ENCODE peak calls at places on chromosomes 11 and 22, in five cellular contexts. One of them, this sample, is unnamed.

GRCh38 chr11:86218125-86219081 is 26.1 kb upstream of the EED start:
- DNase-seq in colonic mucosa: peak; percentile 83
- DNase-seq in Calu3: peak; percentile 72
- DNase-seq in nephron progenitor cell: peak; percentile 65
- DNase-seq in progenitor cell of endocrine pancreas: peak; percentile 18
- DNase-seq in this sample: peak; percentile 72

GRCh38 chr22:17969732-17970131 is 54.6 kb downstream of the MICAL3 start:
- DNase-seq in progenitor cell of endocrine pancreas: no peak
- DNase-seq in Calu3: no peak
- DNase-seq in colonic mucosa: no peak
- DNase-seq in nephron progenitor cell: no peak
- DNase-seq in this sample: no peak

GRCh38 chr11:12139144-12139881 is 28.9 kb downstream of the MICAL2 start:
- DNase-seq in colonic mucosa: no peak
- DNase-seq in progenitor cell of endocrine pancreas: no peak
- DNase-seq in nephron progenitor cell: no peak
- DNase-seq in Calu3: no peak
- DNase-seq in this sample: no peak

GRCh38 chr11:17388609-17389204 is at the start of gene KCNJ11:
- DNase-seq in nephron progenitor cell: peak; percentile 35
- DNase-seq in colonic mucosa: peak; percentile 35
- DNase-seq in Calu3: peak; percentile 39
- DNase-seq in progenitor cell of endocrine pancreas: peak; percentile 23
- DNase-seq in this sample: no peak

GRCh38 chr22:25749420-25750169 is 7.6 kb downstream of the MYO18B start:
- DNase-seq in progenitor cell of endocrine pancreas: no peak
- DNase-seq in Calu3: no peak
- DNase-seq in nephron progenitor cell: no peak
- DNase-seq in colonic mucosa: no peak
- DNase-seq in this sample: no peak

GRCh38 chr11:747176-748006 is at the start of gene TALDO1:
- DNase-seq in nephron progenitor cell: peak; percentile 96
- DNase-seq in Calu3: peak; percentile 98
- DNase-seq in progenitor cell of endocrine pancreas: peak; percentile 93
- DNase-seq in colonic mucosa: peak; percentile 93
- DNase-seq in this sample: peak; percentile 94

GRCh38 chr22:37484115-37485005 is 1.8 kb downstream of the MFNG start:
- DNase-seq in nephron progenitor cell: no peak
- DNase-seq in Calu3: no peak
- DNase-seq in colonic mucosa: peak; percentile 72
- DNase-seq in progenitor cell of endocrine pancreas: no peak
- DNase-seq in this sample: peak; percentile 37

GRCh38 chr22:44201556-44202129 is 20.9 kb downstream of the PARVG start:
- DNase-seq in Calu3: no peak
- DNase-seq in nephron progenitor cell: no peak
- DNase-seq in progenitor cell of endocrine pancreas: no peak
- DNase-seq in colonic mucosa: no peak
- DNase-seq in this sample: no peak

GRCh38 chr22:24728790-24729637 is 45.5 kb downstream of the PIWIL3 start:
- DNase-seq in progenitor cell of endocrine pancreas: no peak
- DNase-seq in nephron progenitor cell: peak; percentile 16
- DNase-seq in Calu3: no peak
- DNase-seq in colonic mucosa: no peak
- DNase-seq in this sample: peak; percentile 33

GRCh38 chr11:68163691-68164090 is 42.5 kb upstream of the CHKA start:
- DNase-seq in nephron progenitor cell: no peak
- DNase-seq in colonic mucosa: no peak
- DNase-seq in Calu3: no peak
- DNase-seq in progenitor cell of endocrine pancreas: no peak
- DNase-seq in this sample: no peak

GRCh38 chr11:118715245-118715807 is 35.9 kb upstream of the TREH start:
- DNase-seq in progenitor cell of endocrine pancreas: no peak
- DNase-seq in nephron progenitor cell: no peak
- DNase-seq in colonic mucosa: no peak
- DNase-seq in Calu3: no peak
- DNase-seq in this sample: no peak

GRCh38 chr22:33707581-33707980 is 212.7 kb downstream of the LARGE1 start:
- DNase-seq in colonic mucosa: no peak
- DNase-seq in nephron progenitor cell: no peak
- DNase-seq in progenitor cell of endocrine pancreas: no peak
- DNase-seq in Calu3: no peak
- DNase-seq in this sample: no peak

GRCh38 chr22:19396934-19397728 is 34.4 kb downstream of the HIRA start:
- DNase-seq in nephron progenitor cell: no peak
- DNase-seq in colonic mucosa: no peak
- DNase-seq in progenitor cell of endocrine pancreas: no peak
- DNase-seq in Calu3: no peak
- DNase-seq in this sample: no peak

GRCh38 chr22:19395276-19395675 is 36.3 kb downstream of the HIRA start:
- DNase-seq in nephron progenitor cell: no peak
- DNase-seq in Calu3: no peak
- DNase-seq in progenitor cell of endocrine pancreas: no peak
- DNase-seq in colonic mucosa: no peak
- DNase-seq in this sample: no peak

GRCh38 chr22:19397729-19398094 is 33.8 kb downstream of the HIRA start:
- DNase-seq in colonic mucosa: no peak
- DNase-seq in nephron progenitor cell: no peak
- DNase-seq in Calu3: no peak
- DNase-seq in progenitor cell of endocrine pancreas: no peak
- DNase-seq in this sample: no peak

GRCh38 chr22:19398206-19398605 is 33.3 kb downstream of the HIRA start:
- DNase-seq in Calu3: no peak
- DNase-seq in nephron progenitor cell: no peak
- DNase-seq in progenitor cell of endocrine pancreas: no peak
- DNase-seq in colonic mucosa: no peak
- DNase-seq in this sample: no peak

DNA sequence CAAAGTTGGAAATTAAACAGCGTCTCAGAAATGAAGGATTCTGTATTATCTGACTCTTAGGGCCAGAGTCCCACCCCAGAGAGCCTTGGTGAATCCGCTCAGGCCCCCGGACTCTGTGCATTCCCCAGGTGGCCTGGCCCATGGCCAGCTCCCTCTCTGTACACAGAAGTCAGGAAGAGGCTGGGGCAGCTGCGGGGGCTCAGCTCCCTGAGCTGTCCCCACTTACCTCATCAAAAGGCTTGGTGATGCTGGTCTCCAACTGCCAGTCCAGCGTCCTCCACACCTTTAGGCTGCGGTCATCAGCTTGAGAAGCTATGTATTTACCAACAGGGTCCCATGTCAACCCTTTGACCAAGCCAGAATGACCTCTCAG is 35.0 kb downstream of the HIRA start:
- DNase-seq in colonic mucosa: no peak
- DNase-seq in progenitor cell of endocrine pancreas: no peak
- DNase-seq in nephron progenitor cell: no peak
- DNase-seq in Calu3: no peak
- DNase-seq in this sample: no peak
- TF ChIP-seq CTCF in colonic mucosa: no peak
- TF ChIP-seq CTCF in progenitor cell of endocrine pancreas: no peak
- TF ChIP-seq CTCF in nephron progenitor cell: no peak
- TF ChIP-seq CTCF in Calu3: no peak
- TF ChIP-seq CTCF in this sample: no peak

DNA sequence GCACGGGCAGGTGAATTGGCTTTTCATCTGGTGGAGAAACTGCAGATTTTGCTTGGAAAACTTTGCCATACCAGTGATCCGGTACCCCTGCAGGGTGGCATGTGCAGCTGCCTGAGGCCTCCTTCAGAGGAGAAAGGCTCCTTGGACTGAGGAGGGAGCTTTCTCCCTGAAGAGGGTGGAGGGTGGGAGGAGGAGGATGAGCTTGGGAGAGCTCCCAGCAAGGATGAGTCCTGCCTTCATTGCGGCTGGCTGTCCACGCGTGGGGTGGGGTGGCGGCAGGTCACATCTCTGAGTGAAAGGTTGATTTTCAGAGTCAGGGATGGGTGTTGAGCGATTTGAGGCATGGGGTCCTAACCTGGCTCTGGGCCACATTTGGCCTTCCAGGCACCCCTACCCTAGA is 96.8 kb downstream of the GRAMD1B start:
- DNase-seq in nephron progenitor cell: no peak
- DNase-seq in progenitor cell of endocrine pancreas: no peak
- DNase-seq in Calu3: no peak
- DNase-seq in colonic mucosa: no peak
- DNase-seq in this sample: no peak
- TF ChIP-seq CTCF in nephron progenitor cell: no peak
- TF ChIP-seq CTCF in progenitor cell of endocrine pancreas: no peak
- TF ChIP-seq CTCF in Calu3: no peak
- TF ChIP-seq CTCF in colonic mucosa: no peak
- TF ChIP-seq CTCF in this sample: no peak

GRCh38 chr11:9380773-9381172 is 3.7 kb upstream of the IPO7 start:
- DNase-seq in colonic mucosa: no peak
- DNase-seq in progenitor cell of endocrine pancreas: no peak
- DNase-seq in Calu3: no peak
- DNase-seq in nephron progenitor cell: no peak
- DNase-seq in this sample: no peak

GRCh38 chr11:9386086-9386485 is 1.6 kb downstream of the IPO7 start:
- DNase-seq in nephron progenitor cell: no peak
- DNase-seq in colonic mucosa: no peak
- DNase-seq in Calu3: no peak
- DNase-seq in progenitor cell of endocrine pancreas: no peak
- DNase-seq in this sample: no peak

GRCh38 chr11:9386901-9387300 is 2.4 kb downstream of the IPO7 start:
- DNase-seq in Calu3: no peak
- DNase-seq in nephron progenitor cell: no peak
- DNase-seq in colonic mucosa: no peak
- DNase-seq in progenitor cell of endocrine pancreas: no peak
- DNase-seq in this sample: no peak

GRCh38 chr11:9385288-9385902 is 943 bp downstream of the IPO7 start:
- DNase-seq in Calu3: no peak
- DNase-seq in colonic mucosa: no peak
- DNase-seq in progenitor cell of endocrine pancreas: no peak
- DNase-seq in nephron progenitor cell: no peak
- DNase-seq in this sample: no peak

GRCh38 chr11:9384535-9385287 is at the start of gene IPO7:
- DNase-seq in Calu3: peak; percentile 89
- DNase-seq in nephron progenitor cell: peak; percentile 82
- DNase-seq in progenitor cell of endocrine pancreas: peak; percentile 64
- DNase-seq in colonic mucosa: peak; percentile 92
- DNase-seq in this sample: peak; percentile 78
- TF ChIP-seq CTCF in Calu3: peak; percentile 31
- TF ChIP-seq CTCF in nephron progenitor cell: no peak
- TF ChIP-seq CTCF in progenitor cell of endocrine pancreas: peak; percentile 25
- TF ChIP-seq CTCF in colonic mucosa: no peak
- TF ChIP-seq CTCF in this sample: no peak

GRCh38 chr22:48004038-48004437 is 1241.6 kb downstream of the TBC1D22A start:
- DNase-seq in progenitor cell of endocrine pancreas: no peak
- DNase-seq in colonic mucosa: no peak
- DNase-seq in nephron progenitor cell: no peak
- DNase-seq in Calu3: no peak
- DNase-seq in this sample: no peak
- TF ChIP-seq CTCF in progenitor cell of endocrine pancreas: no peak
- TF ChIP-seq CTCF in colonic mucosa: no peak
- TF ChIP-seq CTCF in nephron progenitor cell: no peak
- TF ChIP-seq CTCF in Calu3: no peak
- TF ChIP-seq CTCF in this sample: no peak

DNA sequence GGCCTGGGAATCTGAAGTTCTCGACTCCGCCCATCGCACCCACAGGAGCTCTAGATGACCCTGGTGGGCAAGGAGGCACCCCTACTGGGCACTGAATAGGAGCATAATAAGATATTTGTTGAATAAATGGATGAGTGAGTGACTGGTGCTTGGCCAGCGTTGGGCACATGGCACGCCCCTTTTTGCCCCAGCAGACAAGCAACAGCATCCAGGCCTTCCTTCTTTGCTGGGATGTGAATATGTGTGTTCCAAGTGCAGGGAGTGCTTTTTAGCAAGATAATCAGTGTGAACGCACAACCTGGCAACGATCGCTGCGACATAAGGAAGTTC is 450 bp upstream of the CELF1 start:
- DNase-seq in progenitor cell of endocrine pancreas: no peak
- DNase-seq in nephron progenitor cell: no peak
- DNase-seq in colonic mucosa: no peak
- DNase-seq in Calu3: no peak
- DNase-seq in this sample: no peak
- TF ChIP-seq CTCF in progenitor cell of endocrine pancreas: no peak
- TF ChIP-seq CTCF in nephron progenitor cell: no peak
- TF ChIP-seq CTCF in colonic mucosa: no peak
- TF ChIP-seq CTCF in Calu3: no peak
- TF ChIP-seq CTCF in this sample: no peak

DNA sequence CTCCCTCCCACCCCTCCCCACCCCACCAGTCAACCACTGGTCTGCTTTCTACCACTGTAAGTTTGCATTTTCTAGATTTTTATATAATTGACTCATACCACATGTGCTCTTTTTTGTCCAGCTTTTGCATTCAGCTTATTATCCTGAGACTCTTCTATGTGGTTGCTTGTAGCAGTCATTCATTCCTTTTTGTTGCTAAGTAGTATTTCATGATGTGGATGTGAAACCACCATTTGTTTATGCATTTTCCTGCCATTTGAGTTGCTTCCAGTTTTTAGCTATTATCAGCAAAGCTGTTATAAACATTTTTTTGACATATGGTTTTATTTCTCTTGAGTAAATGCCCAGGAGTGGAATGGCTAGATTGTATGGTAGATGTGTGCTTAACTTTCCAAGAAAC is 77.0 kb upstream of the FGF3 start:
- DNase-seq in Calu3: no peak
- DNase-seq in progenitor cell of endocrine pancreas: no peak
- DNase-seq in colonic mucosa: no peak
- DNase-seq in nephron progenitor cell: no peak
- DNase-seq in this sample: no peak
- TF ChIP-seq CTCF in Calu3: no peak
- TF ChIP-seq CTCF in progenitor cell of endocrine pancreas: no peak
- TF ChIP-seq CTCF in colonic mucosa: no peak
- TF ChIP-seq CTCF in nephron progenitor cell: no peak
- TF ChIP-seq CTCF in this sample: no peak

GRCh38 chr11:66292543-66293332 is 1.0 kb downstream of the TMEM151A start:
- DNase-seq in Calu3: no peak
- DNase-seq in nephron progenitor cell: no peak
- DNase-seq in colonic mucosa: no peak
- DNase-seq in progenitor cell of endocrine pancreas: no peak
- DNase-seq in this sample: no peak
- TF ChIP-seq CTCF in Calu3: no peak
- TF ChIP-seq CTCF in nephron progenitor cell: no peak
- TF ChIP-seq CTCF in colonic mucosa: no peak
- TF ChIP-seq CTCF in progenitor cell of endocrine pancreas: no peak
- TF ChIP-seq CTCF in this sample: no peak

This sample was measured in endothelial cell.